ENCODE peak calls at places on chromosomes 5 and 9, in four cellular contexts. X is upper lobe of left lung; U is activated CD4-positive, alpha-beta T cell treated with anti-CD3 and anti-CD28 coated beads, Interleukin-2, amount 50 U/mL, for 48 hours; D is hypothalamus. A is an unnamed sample.

GRCh38 chr9:114930063-114930812 is at the start of gene TNFSF8:
- DNase-seq in X (peak), U (peak), D (no peak), A (no peak)

GRCh38 chr9:16869140-16869903 is 1.1 kb downstream of the BNC2 start:
- DNase-seq in X (no peak), U (no peak), D (no peak), A (no peak)

GRCh38 chr5:82719368-82719767 is 357.8 kb downstream of the TMEM167A start:
- DNase-seq in X (no peak), U (no peak), D (no peak), A (no peak)

GRCh38 chr5:178326054-178326715 is 93.6 kb upstream of the PHYKPL start:
- DNase-seq in X (no peak), U (no peak), D (no peak), A (no peak)

GRCh38 chr5:135662683-135663082 is 83.9 kb upstream of the CXCL14 start:
- DNase-seq in X (no peak), U (no peak), D (no peak), A (no peak)

GRCh38 chr5:146409081-146409671 is 38.0 kb upstream of the TCERG1 start:
- DNase-seq in X (no peak), U (no peak), D (no peak), A (no peak)

GRCh38 chr5:157558089-157558595 is 17.4 kb downstream of the ADAM19 start:
- DNase-seq in X (no peak), U (no peak), D (no peak), A (no peak)

GRCh38 chr5:6480133-6481051 is 31.7 kb downstream of the UBE2QL1 start:
- DNase-seq in X (no peak), U (no peak), D (no peak), A (no peak)

GRCh38 chr5:76816110-76816831 is 2.6 kb upstream of the F2RL1 start:
- DNase-seq in X (no peak), U (no peak), D (no peak), A (no peak)

GRCh38 chr5:173752636-173753035 is 135.5 kb upstream of the CPEB4 start:
- DNase-seq in X (no peak), U (no peak), D (no peak), A (no peak)

GRCh38 chr9:79164396-79164795 is 407.4 kb upstream of the TLE4 start:
- DNase-seq in X (no peak), U (no peak), D (no peak), A (peak)

GRCh38 chr9:37903581-37903830 is 421 bp downstream of the SLC25A51 start:
- DNase-seq in X (peak), U (peak), D (no peak), A (no peak)

GRCh38 chr9:120862452-120862851 is 14.5 kb downstream of the PHF19 start:
- DNase-seq in X (no peak), U (no peak), D (no peak), A (no peak)

GRCh38 chr9:22141906-22142305 is 132.8 kb upstream of the CDKN2B start:
- DNase-seq in X (no peak), U (no peak), D (no peak), A (no peak)

GRCh38 chr9:105967798-105968197 is 273.5 kb downstream of the TMEM38B start:
- DNase-seq in X (no peak), U (no peak), D (no peak), A (no peak)

GRCh38 chr9:134205636-134206316 is 41.4 kb upstream of the RNU6ATAC start:
- DNase-seq in X (no peak), U (no peak), D (no peak), A (no peak)

GRCh38 chr9:128081052-128081451 is 13.0 kb downstream of the SLC25A25 start:
- DNase-seq in X (peak), U (no peak), D (no peak), A (no peak)

GRCh38 chr9:84404095-84404686 is 63.6 kb upstream of the SLC28A3 start:
- DNase-seq in X (no peak), U (no peak), D (no peak), A (no peak)

GRCh38 chr5:96572864-96573512 is 89.2 kb upstream of the CAST start:
- DNase-seq in X (no peak), U (no peak), D (no peak), A (no peak)